ENCODE peak calls at places on chromosomes 13 and 19, in six cellular contexts. I, K, S, U, G and L are unnamed samples.
A peak's percentile ranks its signal among the peaks of the same experiment; 100 is the strongest.

GRCh38 chr13:98978280-98978679 is 416 bp upstream of the DOCK9 start:
- DNase-seq in I (peak; percentile 69), K (no peak), S (no peak), U (peak; percentile 15), G (no peak), L (no peak)

GRCh38 chr13:30974350-30974749 is 41.9 kb downstream of the TEX26 start:
- DNase-seq in I (no peak), K (no peak), S (no peak), U (no peak), G (no peak), L (no peak)

GRCh38 chr19:43532571-43532961 is 422 bp upstream of the ZNF575 start:
- DNase-seq in I (no peak), K (peak; percentile 82), S (peak; percentile 65), U (peak; percentile 65), G (peak; percentile 22), L (no peak)

GRCh38 chr19:2507109-2507508 is 31.2 kb downstream of the GADD45B start:
- DNase-seq in I (no peak), K (peak; percentile 61), S (no peak), U (peak; percentile 75), G (no peak), L (no peak)

GRCh38 chr13:41654800-41655199 is 197.4 kb downstream of the RGCC start:
- DNase-seq in I (no peak), K (no peak), S (no peak), U (no peak), G (no peak), L (no peak)

GRCh38 chr13:29260684-29261083 is 334.8 kb downstream of the SLC7A1 start:
- DNase-seq in I (no peak), K (no peak), S (no peak), U (no peak), G (no peak), L (no peak)

GRCh38 chr13:40031031-40031430 is 375.6 kb downstream of the COG6 start:
- DNase-seq in I (peak; percentile 32), K (no peak), S (no peak), U (no peak), G (no peak), L (no peak)

GRCh38 chr19:35346193-35347052 is 1.3 kb upstream of the FFAR1 start:
- DNase-seq in I (no peak), K (peak; percentile 63), S (no peak), U (no peak), G (no peak), L (peak; percentile 81)

GRCh38 chr19:12665281-12665573 is 1.3 kb downstream of the MAN2B1 start:
- DNase-seq in I (no peak), K (peak; percentile 58), S (peak; percentile 65), U (no peak), G (no peak), L (no peak)

DNA sequence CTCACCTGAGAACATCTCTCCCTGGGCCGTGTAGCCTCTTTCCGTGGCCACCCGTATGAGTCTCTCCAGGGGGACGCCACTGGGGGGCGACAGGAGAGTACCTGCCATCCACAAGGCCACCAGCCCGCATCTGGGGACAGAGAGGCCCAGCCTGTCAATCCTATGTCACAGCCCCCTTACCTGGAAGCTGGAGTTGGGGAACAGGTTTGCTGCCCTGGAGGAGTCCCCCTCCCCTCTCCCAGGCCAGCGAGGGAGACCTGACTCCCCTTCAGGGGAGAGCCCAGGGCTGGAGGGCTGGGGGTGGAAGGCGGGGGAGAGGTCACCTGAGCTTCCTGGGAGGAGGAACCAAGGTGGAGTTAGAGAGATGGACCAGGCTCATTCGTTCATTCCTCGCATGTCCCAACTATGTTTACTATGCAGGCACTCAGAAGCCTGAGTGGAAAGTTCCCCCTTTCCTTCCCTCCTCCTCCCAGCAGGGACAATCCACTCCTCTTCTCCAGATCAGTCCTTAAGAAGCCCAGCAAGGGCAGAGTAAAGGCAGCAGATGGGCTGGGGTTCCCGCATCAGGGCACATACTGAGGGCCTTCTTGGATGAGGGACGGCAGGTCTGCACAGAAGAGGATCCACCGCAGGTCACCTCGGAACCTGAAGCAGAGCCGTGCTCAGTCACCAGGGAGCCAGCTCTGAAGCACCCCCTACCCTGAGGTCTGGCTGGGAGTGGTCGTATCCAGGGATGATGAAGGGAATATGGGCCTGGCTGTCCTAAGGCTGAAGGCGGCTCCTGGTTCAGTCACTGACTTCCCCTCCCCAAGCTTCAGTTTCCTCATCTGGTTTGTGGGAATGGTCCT is 5.5 kb downstream of the ACTMAP start:
- DNase-seq in I (no peak), K (no peak), S (no peak), U (no peak), G (peak; percentile 24), L (no peak)
- TF ChIP-seq CTCF in I (no peak), K (no peak), S (no peak), U (no peak), G (no peak), L (no peak)

GRCh38 chr13:94119360-94119936 is 360.0 kb downstream of the DCT start:
- DNase-seq in I (no peak), K (peak; percentile 62), S (no peak), U (no peak), G (no peak), L (no peak)
- TF ChIP-seq CTCF in I (peak; percentile 4), K (peak; percentile 46), S (no peak), U (no peak), G (no peak), L (no peak)

GRCh38 chr13:110563463-110563774 is 1.9 kb upstream of the RAB20 start:
- DNase-seq in I (no peak), K (no peak), S (no peak), U (no peak), G (no peak), L (no peak)

GRCh38 chr13:110566201-110566600 is 4.7 kb upstream of the RAB20 start:
- DNase-seq in I (no peak), K (no peak), S (no peak), U (no peak), G (no peak), L (no peak)

GRCh38 chr13:110562696-110563462 is 1.4 kb upstream of the RAB20 start:
- DNase-seq in I (no peak), K (no peak), S (no peak), U (no peak), G (no peak), L (no peak)

GRCh38 chr13:110564472-110564985 is 3.0 kb upstream of the RAB20 start:
- DNase-seq in I (no peak), K (no peak), S (no peak), U (no peak), G (no peak), L (no peak)

DNA sequence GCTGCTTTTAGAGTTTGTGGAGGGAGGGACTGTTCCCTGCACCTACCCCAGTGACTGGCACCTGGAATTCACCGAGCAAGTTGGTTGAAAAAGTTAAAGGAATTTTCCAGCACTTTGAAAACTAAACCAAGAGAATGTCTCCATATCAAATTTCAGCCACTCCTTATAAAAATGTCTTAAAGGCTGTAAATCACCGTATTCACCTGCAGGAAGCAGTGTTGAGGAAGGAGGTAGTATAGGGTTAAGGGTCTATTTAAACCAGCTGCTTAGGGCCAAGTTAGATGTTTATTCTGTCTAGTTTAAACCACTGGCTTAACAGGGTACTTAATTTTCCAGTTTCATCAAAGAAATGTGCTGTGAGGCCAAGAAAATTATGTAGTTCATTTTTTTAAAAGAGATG is 3.8 kb upstream of the RAB20 start:
- DNase-seq in I (peak; percentile 38), K (no peak), S (no peak), U (no peak), G (no peak), L (no peak)
- TF ChIP-seq CTCF in I (no peak), K (no peak), S (no peak), U (peak; percentile 12), G (no peak), L (peak; percentile 36)

GRCh38 chr19:40724848-40725247 is 7.9 kb downstream of the ITPKC start:
- DNase-seq in I (no peak), K (no peak), S (no peak), U (no peak), G (no peak), L (no peak)

GRCh38 chr19:40724315-40724714 is 7.4 kb downstream of the ITPKC start:
- DNase-seq in I (no peak), K (no peak), S (no peak), U (no peak), G (no peak), L (no peak)

GRCh38 chr19:40721936-40722661 is 5.2 kb downstream of the ITPKC start:
- DNase-seq in I (no peak), K (no peak), S (no peak), U (no peak), G (no peak), L (no peak)

GRCh38 chr19:40723661-40724254 is 6.8 kb downstream of the ITPKC start:
- DNase-seq in I (no peak), K (no peak), S (no peak), U (no peak), G (no peak), L (no peak)

DNA sequence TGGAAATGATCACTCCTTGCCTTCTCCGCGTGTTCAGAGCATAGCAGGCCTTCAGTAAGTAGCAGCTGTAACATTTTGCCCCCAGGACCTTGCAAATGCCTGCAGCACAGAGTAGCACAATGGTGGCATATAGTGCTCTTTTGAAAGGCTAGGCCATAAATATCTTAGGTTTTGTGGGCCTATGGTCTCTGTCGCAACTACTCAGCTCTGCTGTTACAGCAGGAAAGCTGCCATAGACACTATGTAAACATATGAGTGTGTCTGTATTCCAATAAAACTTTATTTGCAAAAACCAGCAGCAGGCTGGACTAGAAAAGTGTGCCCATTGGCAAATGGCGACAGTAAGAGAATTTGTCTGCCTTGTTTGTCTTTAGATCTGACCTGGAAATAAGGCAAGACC is 9.4 kb downstream of the ITPKC start:
- DNase-seq in I (no peak), K (no peak), S (no peak), U (no peak), G (no peak), L (no peak)
- TF ChIP-seq CTCF in I (no peak), K (no peak), S (no peak), U (no peak), G (no peak), L (no peak)

GRCh38 chr19:38919837-38920528 is 8.0 kb upstream of the CCER2 start:
- DNase-seq in I (no peak), K (no peak), S (no peak), U (no peak), G (no peak), L (no peak)

GRCh38 chr19:38918526-38918925 is 6.5 kb upstream of the CCER2 start:
- DNase-seq in I (no peak), K (no peak), S (no peak), U (no peak), G (no peak), L (no peak)

GRCh38 chr19:38915329-38916321 is 3.6 kb upstream of the CCER2 start:
- DNase-seq in I (no peak), K (no peak), S (no peak), U (no peak), G (no peak), L (no peak)

GRCh38 chr19:38917516-38917915 is 5.5 kb upstream of the CCER2 start:
- DNase-seq in I (no peak), K (no peak), S (no peak), U (no peak), G (no peak), L (no peak)

DNA sequence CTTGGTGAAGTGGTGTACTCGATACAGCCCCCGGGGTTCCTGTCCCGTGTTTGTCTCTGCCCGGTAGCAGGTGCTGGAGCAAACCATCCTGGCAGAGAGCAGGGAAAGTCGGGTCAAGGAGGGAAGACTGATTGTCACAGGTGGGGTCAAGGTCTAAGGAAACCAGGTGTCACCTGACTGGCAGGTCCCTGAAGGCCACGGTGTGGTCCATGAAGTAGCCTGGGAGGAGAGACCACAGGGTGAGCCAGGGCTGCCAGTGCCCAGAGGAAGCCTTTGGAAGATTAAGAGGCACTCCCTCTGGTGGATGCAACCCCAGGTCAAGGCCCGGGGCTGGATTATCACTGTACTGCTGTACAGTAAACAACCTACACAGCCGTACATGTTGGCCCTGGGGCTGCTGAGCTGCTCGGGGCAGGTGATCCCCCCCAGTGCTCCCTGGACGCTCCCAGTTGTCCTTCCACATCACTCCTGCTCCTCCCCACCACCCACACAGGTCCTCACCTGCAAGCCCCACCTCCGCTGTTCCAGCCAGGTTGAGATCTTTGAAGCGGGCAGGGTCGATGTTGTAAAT is 6.0 kb upstream of the CCER2 start:
- DNase-seq in I (no peak), K (no peak), S (no peak), U (no peak), G (peak; percentile 38), L (no peak)
- TF ChIP-seq CTCF in I (no peak), K (no peak), S (no peak), U (no peak), G (no peak), L (no peak)